ENCODE peak calls at places on chromosomes 5 and 9, in five cellular contexts. N, B, P, I and F are unnamed samples.

GRCh38 chr5:132199116-132199680 is 28.5 kb downstream of the P4HA2 start:
- DNase-seq in P (no peak), I (no peak), N (no peak), B (no peak), F (no peak)

GRCh38 chr9:134378901-134379338 is 52.7 kb downstream of the RXRA start:
- DNase-seq in P (peak), N (peak), B (no peak), I (no peak), F (no peak)

GRCh38 chr9:130845254-130845653 is 10.2 kb downstream of the ABL1 start:
- DNase-seq in I (no peak), N (no peak), B (no peak), P (no peak), F (no peak)

GRCh38 chr5:75337366-75338021 is 474 bp downstream of the HMGCR start:
- DNase-seq in I (no peak), N (no peak), P (no peak), B (no peak), F (no peak)

GRCh38 chr5:372911-373709 is 51.6 kb downstream of the AHRR start:
- DNase-seq in N (no peak), B (peak), I (peak), P (no peak), F (no peak)

GRCh38 chr9:99973455-99973854 is 67.0 kb downstream of the STX17 start:
- DNase-seq in P (no peak), N (no peak), B (no peak), I (no peak), F (no peak)

GRCh38 chr5:150461231-150461630 is 11.7 kb upstream of the RPS14 start:
- DNase-seq in B (no peak), N (no peak), I (no peak), P (no peak), F (peak)

GRCh38 chr5:153831976-153832375 is 206.7 kb downstream of the FAM114A2 start:
- DNase-seq in B (no peak), P (peak), N (peak), I (no peak), F (peak)

GRCh38 chr9:89483592-89484474 is 14.1 kb downstream of the SEMA4D start:
- DNase-seq in N (no peak), B (peak), P (no peak), I (no peak), F (peak)

GRCh38 chr9:4489919-4490704 is at the start of gene SLC1A1:
- DNase-seq in N (peak), P (peak), B (peak), I (peak), F (peak)

GRCh38 chr9:138073408-138073807 is 195.8 kb downstream of the CACNA1B start:
- DNase-seq in I (peak), B (no peak), N (no peak), P (peak), F (no peak)

GRCh38 chr5:132428147-132428482 is 58.6 kb downstream of the SLC22A5 start:
- DNase-seq in P (no peak), I (no peak), N (no peak), B (no peak), F (no peak)

GRCh38 chr5:10863763-10864383 is 102.8 kb upstream of the DAP start:
- DNase-seq in N (peak), P (peak), I (no peak), B (peak), F (peak)

GRCh38 chr5:14547660-14548059 is 33.9 kb upstream of the OTULINL start:
- DNase-seq in P (no peak), N (no peak), I (no peak), B (no peak), F (no peak)

GRCh38 chr9:132631280-132631679 is 38.5 kb downstream of the DDX31 start:
- DNase-seq in B (no peak), N (peak), I (no peak), P (no peak), F (no peak)

GRCh38 chr9:87469833-87470465 is 27.7 kb upstream of the DAPK1 start:
- DNase-seq in I (no peak), N (no peak), B (no peak), P (no peak), F (no peak)

GRCh38 chr9:76215066-76215465 is 179.2 kb downstream of the RFK start:
- DNase-seq in I (no peak), N (peak), B (no peak), P (no peak), F (no peak)

GRCh38 chr9:106146886-106147285 is 452.5 kb downstream of the TMEM38B start:
- DNase-seq in B (no peak), P (no peak), N (no peak), I (no peak), F (no peak)

GRCh38 chr5:107217721-107218130 is 453.0 kb downstream of the EFNA5 start:
- DNase-seq in B (no peak), N (peak), P (no peak), I (peak), F (no peak)

GRCh38 chr9:2574215-2574614 is 47.4 kb upstream of the VLDLR start:
- DNase-seq in N (peak), I (no peak), B (no peak), P (no peak), F (no peak)

GRCh38 chr5:142960309-142960696 is 190.1 kb downstream of the ARHGAP26 start:
- DNase-seq in P (no peak), B (no peak), N (peak), I (no peak), F (no peak)

GRCh38 chr5:20087299-20087698 is 99.3 kb upstream of the CDH18 start:
- DNase-seq in B (no peak), I (no peak), N (no peak), P (no peak), F (no peak)

GRCh38 chr5:138574744-138575193 is 432 bp downstream of the HSPA9 start:
- DNase-seq in N (peak), I (no peak), B (no peak), P (no peak), F (no peak)

GRCh38 chr5:134758176-134758503 is 439 bp upstream of the DDX46 start:
- DNase-seq in P (no peak), N (no peak), I (no peak), B (no peak), F (no peak)

GRCh38 chr5:149575131-149575530 is 6.2 kb upstream of the ARHGEF37 start:
- DNase-seq in N (no peak), P (no peak), I (no peak), B (no peak), F (no peak)

GRCh38 chr9:557601-558201 is 283.8 kb upstream of the DMRT1 start:
- DNase-seq in P (no peak), I (no peak), B (peak), N (peak), F (no peak)
- TF ChIP-seq CTCF in P (no peak), I (no peak), B (no peak), N (no peak), F (no peak)

GRCh38 chr5:176541338-176542134 is 4.3 kb upstream of the RNF44 start:
- DNase-seq in P (no peak), N (peak), I (peak), B (peak), F (no peak)
- TF ChIP-seq CTCF in P (no peak), N (no peak), I (no peak), B (no peak), F (no peak)

GRCh38 chr5:140737486-140737885 is 37.2 kb downstream of the ZMAT2 start:
- DNase-seq in N (no peak), B (no peak), P (no peak), I (no peak), F (no peak)

DNA sequence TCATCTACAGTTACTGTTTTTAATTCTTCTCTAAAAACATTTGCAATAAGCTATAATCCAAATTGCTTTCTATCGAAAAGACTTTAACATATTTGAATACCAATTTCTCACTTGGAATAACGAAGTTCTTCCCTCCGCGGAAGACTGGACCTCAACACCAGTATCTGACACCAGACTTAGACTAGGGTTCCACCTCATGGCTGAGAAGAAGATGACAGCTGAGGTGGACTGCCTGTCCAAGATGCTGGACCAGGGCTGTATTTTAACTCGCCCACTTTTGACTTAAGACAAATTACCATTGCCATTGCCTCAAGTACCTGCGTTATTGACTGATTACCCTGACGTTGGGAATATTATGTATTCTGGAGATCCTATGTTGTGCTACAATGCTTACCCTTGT is 34.1 kb downstream of the ZMAT2 start:
- DNase-seq in N (no peak), B (no peak), P (peak), I (no peak), F (no peak)
- TF ChIP-seq CTCF in N (peak), B (peak), P (peak), I (no peak), F (no peak)

DNA sequence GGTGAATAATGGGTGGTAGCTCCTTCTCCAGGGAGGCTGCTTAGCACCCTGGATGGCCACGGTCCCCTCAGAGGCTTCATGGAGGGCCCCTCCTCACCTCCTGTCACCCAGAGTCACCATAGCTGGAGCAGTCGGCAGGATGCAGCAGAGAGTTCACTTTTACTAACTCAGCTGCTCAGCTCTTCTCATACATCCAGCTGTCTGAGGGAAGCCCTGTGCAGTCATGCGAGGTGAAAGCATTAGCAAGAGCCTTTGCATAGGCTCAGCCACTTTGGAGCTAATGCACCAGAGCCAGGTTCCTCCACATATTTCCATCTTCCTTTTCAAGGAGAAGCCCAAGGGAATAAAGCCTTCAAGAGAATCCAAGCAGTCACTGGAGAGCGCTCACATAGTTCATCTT is 499.2 kb downstream of the BNC2 start:
- DNase-seq in I (no peak), P (no peak), B (peak), N (no peak), F (no peak)
- TF ChIP-seq CTCF in I (no peak), P (no peak), B (no peak), N (no peak), F (no peak)